ENCODE peak calls at places on chromosomes 11 and 22, in four cellular contexts. M, I, N and K are unnamed samples.

GRCh38 chr11:94379619-94380018 is 21.6 kb downstream of the GPR83 start:
- DNase-seq in N (no peak), I (no peak), M (no peak), K (no peak)

GRCh38 chr11:12162652-12163051 is 52.3 kb downstream of the MICAL2 start:
- DNase-seq in M (no peak), I (no peak), N (no peak), K (no peak)

GRCh38 chr11:134074766-134075165 is 5.9 kb downstream of the JAM3 start:
- DNase-seq in N (no peak), M (no peak), I (no peak), K (no peak)

GRCh38 chr11:12106501-12106900 is 3.9 kb upstream of the MICAL2 start:
- DNase-seq in M (no peak), I (peak; percentile 24), N (no peak), K (no peak)

GRCh38 chr22:48434868-48435250 is 1392.8 kb downstream of the BRD1 start:
- DNase-seq in M (no peak), I (no peak), N (no peak), K (no peak)

GRCh38 chr11:132655187-132655855 is 877.0 kb downstream of the OPCML start:
- DNase-seq in M (no peak), N (no peak), I (peak; percentile 62), K (peak; percentile 10)

GRCh38 chr11:122642472-122642922 is 13.0 kb upstream of the UBASH3B start:
- DNase-seq in I (no peak), N (no peak), M (no peak), K (peak; percentile 92)

GRCh38 chr11:125975634-125976033 is 29.8 kb downstream of the VSIG10L2 start:
- DNase-seq in I (no peak), M (no peak), N (no peak), K (no peak)

GRCh38 chr11:134640536-134640935 is 228.5 kb upstream of the B3GAT1 start:
- DNase-seq in N (no peak), I (no peak), M (no peak), K (no peak)

GRCh38 chr11:104442320-104442719 is 278.4 kb upstream of the PDGFD start:
- DNase-seq in I (no peak), M (no peak), N (peak; percentile 12), K (no peak)

GRCh38 chr11:80980221-80980620 is 1539.4 kb upstream of the TENM4 start:
- DNase-seq in N (no peak), M (no peak), I (no peak), K (no peak)

GRCh38 chr22:50260434-50260800 is 1.1 kb downstream of the MAPK12 start:
- DNase-seq in N (no peak), M (no peak), I (no peak), K (peak; percentile 48)

GRCh38 chr11:18804621-18805020 is 13.0 kb upstream of the PTPN5 start:
- DNase-seq in N (no peak), M (no peak), I (no peak), K (no peak)

GRCh38 chr22:23289851-23290724 is 109.8 kb downstream of the BCR start:
- DNase-seq in N (peak; percentile 62), M (peak; percentile 6), I (peak; percentile 79), K (peak; percentile 62)

GRCh38 chr22:18057568-18058209 is 20.1 kb upstream of the PEX26 start:
- DNase-seq in M (no peak), N (peak; percentile 18), I (no peak), K (peak; percentile 99)

GRCh38 chr22:43800970-43801369 is 11.1 kb downstream of the EFCAB6 start:
- DNase-seq in I (no peak), N (no peak), M (no peak), K (no peak)

GRCh38 chr11:61472868-61473267 is 35.7 kb upstream of the LRRC10B start:
- DNase-seq in N (no peak), M (no peak), I (no peak), K (no peak)